ENCODE peak calls at places on chromosomes 7 and 10, in six cellular contexts. One of them, this sample, is unnamed.

GRCh38 chr7:45682836-45683555 is 108.8 kb downstream of the ADCY1 start:
- DNase-seq in neuronal stem cell: no peak
- DNase-seq in IMR-90: no peak
- DNase-seq in H1: no peak
- DNase-seq in mesenchymal stem cell: no peak
- DNase-seq in trophoblast cell: no peak
- DNase-seq in this sample: no peak

GRCh38 chr10:98363188-98363587 is 51.8 kb downstream of the PYROXD2 start:
- DNase-seq in neuronal stem cell: no peak
- DNase-seq in IMR-90: no peak
- DNase-seq in H1: no peak
- DNase-seq in mesenchymal stem cell: no peak
- DNase-seq in trophoblast cell: peak; percentile 55
- DNase-seq in this sample: no peak

GRCh38 chr7:76326646-76327233 is 24.3 kb downstream of the HSPB1 start:
- DNase-seq in neuronal stem cell: no peak
- DNase-seq in IMR-90: peak; percentile 91
- DNase-seq in H1: no peak
- DNase-seq in mesenchymal stem cell: peak; percentile 61
- DNase-seq in trophoblast cell: no peak
- DNase-seq in this sample: no peak

GRCh38 chr10:44659350-44659749 is 251.8 kb upstream of the TMEM72 start:
- DNase-seq in neuronal stem cell: no peak
- DNase-seq in IMR-90: no peak
- DNase-seq in H1: no peak
- DNase-seq in mesenchymal stem cell: no peak
- DNase-seq in trophoblast cell: no peak
- DNase-seq in this sample: no peak

GRCh38 chr7:5417106-5418071 is 6.2 kb downstream of the TNRC18 start:
- DNase-seq in neuronal stem cell: no peak
- DNase-seq in IMR-90: peak; percentile 54
- DNase-seq in H1: no peak
- DNase-seq in mesenchymal stem cell: peak; percentile 81
- DNase-seq in trophoblast cell: peak; percentile 88
- DNase-seq in this sample: no peak

GRCh38 chr10:77416327-77417135 is 221.1 kb downstream of the KCNMA1 start:
- DNase-seq in neuronal stem cell: no peak
- DNase-seq in IMR-90: peak; percentile 88
- DNase-seq in H1: no peak
- DNase-seq in mesenchymal stem cell: peak; percentile 89
- DNase-seq in trophoblast cell: peak; percentile 85
- DNase-seq in this sample: no peak

GRCh38 chr10:42952358-42952757 is 124.5 kb upstream of the RET start:
- DNase-seq in neuronal stem cell: peak; percentile 48
- DNase-seq in IMR-90: no peak
- DNase-seq in H1: peak; percentile 89
- DNase-seq in mesenchymal stem cell: peak; percentile 8
- DNase-seq in trophoblast cell: peak; percentile 68
- DNase-seq in this sample: peak; percentile 92

GRCh38 chr10:131921191-131921590 is 20.4 kb downstream of the PPP2R2D start:
- DNase-seq in neuronal stem cell: no peak
- DNase-seq in IMR-90: no peak
- DNase-seq in H1: no peak
- DNase-seq in mesenchymal stem cell: no peak
- DNase-seq in trophoblast cell: no peak
- DNase-seq in this sample: peak; percentile 63

GRCh38 chr10:125171402-125172316 is 11.3 kb upstream of the CTBP2 start:
- DNase-seq in neuronal stem cell: no peak
- DNase-seq in IMR-90: no peak
- DNase-seq in H1: no peak
- DNase-seq in mesenchymal stem cell: no peak
- DNase-seq in trophoblast cell: no peak
- DNase-seq in this sample: no peak

GRCh38 chr10:133377818-133378250 is 1.2 kb upstream of the PAOX start:
- DNase-seq in neuronal stem cell: no peak
- DNase-seq in IMR-90: no peak
- DNase-seq in H1: no peak
- DNase-seq in mesenchymal stem cell: no peak
- DNase-seq in trophoblast cell: no peak
- DNase-seq in this sample: no peak

GRCh38 chr10:92110039-92110794 is 180.7 kb downstream of the CPEB3 start:
- DNase-seq in neuronal stem cell: no peak
- DNase-seq in IMR-90: peak; percentile 73
- DNase-seq in H1: no peak
- DNase-seq in mesenchymal stem cell: peak; percentile 71
- DNase-seq in trophoblast cell: no peak
- DNase-seq in this sample: no peak

GRCh38 chr7:138854115-138854645 is 56.2 kb upstream of the ATP6V0A4 start:
- DNase-seq in neuronal stem cell: no peak
- DNase-seq in IMR-90: no peak
- DNase-seq in H1: no peak
- DNase-seq in mesenchymal stem cell: no peak
- DNase-seq in trophoblast cell: no peak
- DNase-seq in this sample: no peak

GRCh38 chr10:16916496-16916895 is 99.3 kb upstream of the RSU1 start:
- DNase-seq in neuronal stem cell: no peak
- DNase-seq in IMR-90: no peak
- DNase-seq in H1: no peak
- DNase-seq in mesenchymal stem cell: no peak
- DNase-seq in trophoblast cell: peak; percentile 10
- DNase-seq in this sample: no peak

GRCh38 chr7:116521046-116521664 is 3.7 kb upstream of the CAV1 start:
- DNase-seq in neuronal stem cell: no peak
- DNase-seq in IMR-90: peak; percentile 50
- DNase-seq in H1: no peak
- DNase-seq in mesenchymal stem cell: peak; percentile 60
- DNase-seq in trophoblast cell: peak; percentile 50
- DNase-seq in this sample: no peak

GRCh38 chr7:84108787-84109186 is 85.8 kb downstream of the SEMA3A start:
- DNase-seq in neuronal stem cell: no peak
- DNase-seq in IMR-90: no peak
- DNase-seq in H1: no peak
- DNase-seq in mesenchymal stem cell: no peak
- DNase-seq in trophoblast cell: no peak
- DNase-seq in this sample: no peak

GRCh38 chr7:39172137-39172536 is 194.4 kb downstream of the POU6F2 start:
- DNase-seq in neuronal stem cell: no peak
- DNase-seq in IMR-90: no peak
- DNase-seq in H1: no peak
- DNase-seq in mesenchymal stem cell: no peak
- DNase-seq in trophoblast cell: peak; percentile 27
- DNase-seq in this sample: no peak

GRCh38 chr10:129047585-129047984 is 419.5 kb upstream of the MGMT start:
- DNase-seq in neuronal stem cell: no peak
- DNase-seq in IMR-90: no peak
- DNase-seq in H1: no peak
- DNase-seq in mesenchymal stem cell: no peak
- DNase-seq in trophoblast cell: no peak
- DNase-seq in this sample: no peak

GRCh38 chr7:157013602-157014549 is 3.4 kb upstream of the MNX1 start:
- DNase-seq in neuronal stem cell: no peak
- DNase-seq in IMR-90: no peak
- DNase-seq in H1: peak; percentile 58
- DNase-seq in mesenchymal stem cell: no peak
- DNase-seq in trophoblast cell: no peak
- DNase-seq in this sample: peak; percentile 67

GRCh38 chr10:82477776-82478175 is 602.8 kb downstream of the NRG3 start:
- DNase-seq in neuronal stem cell: no peak
- DNase-seq in IMR-90: no peak
- DNase-seq in H1: no peak
- DNase-seq in mesenchymal stem cell: no peak
- DNase-seq in trophoblast cell: no peak
- DNase-seq in this sample: no peak

GRCh38 chr7:45253368-45253767 is 95.8 kb downstream of the RAMP3 start:
- DNase-seq in neuronal stem cell: no peak
- DNase-seq in IMR-90: no peak
- DNase-seq in H1: no peak
- DNase-seq in mesenchymal stem cell: no peak
- DNase-seq in trophoblast cell: no peak
- DNase-seq in this sample: no peak

GRCh38 chr10:51366044-51366443 is 291.8 kb downstream of the PRKG1 start:
- DNase-seq in neuronal stem cell: no peak
- DNase-seq in IMR-90: no peak
- DNase-seq in H1: no peak
- DNase-seq in mesenchymal stem cell: no peak
- DNase-seq in trophoblast cell: no peak
- DNase-seq in this sample: no peak
- H3K14ac ChIP-seq in neuronal stem cell: no peak overlapping the region
- H3K14ac ChIP-seq in IMR-90: no peak overlapping the region
- H3K14ac ChIP-seq in H1: no peak overlapping the region
- H3K14ac ChIP-seq in mesenchymal stem cell: no peak overlapping the region
- H3K14ac ChIP-seq in trophoblast cell: no peak overlapping the region
- H3K14ac ChIP-seq in this sample: no peak overlapping the region

GRCh38 chr7:30914611-30915601 is 3.3 kb downstream of the AQP1 start:
- DNase-seq in neuronal stem cell: no peak
- DNase-seq in IMR-90: peak; percentile 33
- DNase-seq in H1: no peak
- DNase-seq in mesenchymal stem cell: peak; percentile 69
- DNase-seq in trophoblast cell: peak; percentile 93
- DNase-seq in this sample: no peak

GRCh38 chr7:30916255-30916654 is 4.6 kb downstream of the AQP1 start:
- DNase-seq in neuronal stem cell: no peak
- DNase-seq in IMR-90: no peak
- DNase-seq in H1: no peak
- DNase-seq in mesenchymal stem cell: no peak
- DNase-seq in trophoblast cell: no peak
- DNase-seq in this sample: no peak

GRCh38 chr7:30915751-30916150 is 4.1 kb downstream of the AQP1 start:
- DNase-seq in neuronal stem cell: no peak
- DNase-seq in IMR-90: no peak
- DNase-seq in H1: no peak
- DNase-seq in mesenchymal stem cell: no peak
- DNase-seq in trophoblast cell: no peak
- DNase-seq in this sample: no peak

GRCh38 chr7:30917216-30917893 is 5.7 kb downstream of the AQP1 start:
- DNase-seq in neuronal stem cell: no peak
- DNase-seq in IMR-90: no peak
- DNase-seq in H1: no peak
- DNase-seq in mesenchymal stem cell: no peak
- DNase-seq in trophoblast cell: no peak
- DNase-seq in this sample: no peak

DNA sequence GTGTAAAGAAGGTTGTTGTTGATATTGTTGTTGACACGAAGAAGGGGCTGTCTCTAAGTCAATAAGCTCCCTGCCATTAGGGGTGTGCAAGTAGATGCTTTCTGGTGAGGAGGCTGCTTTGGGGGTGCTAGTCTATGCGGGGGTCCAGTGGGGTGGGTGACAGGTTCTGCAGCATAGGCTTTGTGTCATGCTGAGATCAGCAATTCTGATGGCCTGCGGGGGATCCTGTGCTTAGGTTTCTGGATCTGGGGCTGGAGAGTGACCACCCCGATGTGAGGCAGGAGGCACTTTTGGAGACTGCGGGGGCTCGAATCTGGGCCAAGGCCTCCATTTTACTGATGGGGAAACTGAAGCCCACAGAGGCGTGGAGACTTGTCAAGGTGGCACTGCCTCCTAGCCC is 5.1 kb downstream of the AQP1 start:
- DNase-seq in neuronal stem cell: no peak
- DNase-seq in IMR-90: no peak
- DNase-seq in H1: no peak
- DNase-seq in mesenchymal stem cell: no peak
- DNase-seq in trophoblast cell: no peak
- DNase-seq in this sample: no peak
- H3K4me1 ChIP-seq in neuronal stem cell: no peaks in the 10 kb centered on the region
- H3K4me1 ChIP-seq in IMR-90: peaks cover 11% of the 10 kb centered on the region
- H3K4me1 ChIP-seq in H1: peaks cover 13% of the 10 kb centered on the region
- H3K4me1 ChIP-seq in mesenchymal stem cell: peaks cover 60% of the 10 kb centered on the region
- H3K4me1 ChIP-seq in trophoblast cell: peaks cover 11% of the 10 kb centered on the region
- H3K4me1 ChIP-seq in this sample: no peaks in the 10 kb centered on the region

GRCh38 chr10:88117869-88118632 is 254.6 kb downstream of the PTEN start:
- DNase-seq in neuronal stem cell: no peak
- DNase-seq in IMR-90: no peak
- DNase-seq in H1: no peak
- DNase-seq in mesenchymal stem cell: no peak
- DNase-seq in trophoblast cell: no peak
- DNase-seq in this sample: peak; percentile 41

GRCh38 chr10:88118769-88119559 is 255.5 kb downstream of the PTEN start:
- DNase-seq in neuronal stem cell: no peak
- DNase-seq in IMR-90: no peak
- DNase-seq in H1: no peak
- DNase-seq in mesenchymal stem cell: peak; percentile 43
- DNase-seq in trophoblast cell: peak; percentile 18
- DNase-seq in this sample: no peak

GRCh38 chr10:88122145-88122544 is 258.7 kb downstream of the PTEN start:
- DNase-seq in neuronal stem cell: no peak
- DNase-seq in IMR-90: no peak
- DNase-seq in H1: no peak
- DNase-seq in mesenchymal stem cell: no peak
- DNase-seq in trophoblast cell: no peak
- DNase-seq in this sample: no peak

GRCh38 chr10:88120599-88121333 is 257.3 kb downstream of the PTEN start:
- DNase-seq in neuronal stem cell: no peak
- DNase-seq in IMR-90: no peak
- DNase-seq in H1: no peak
- DNase-seq in mesenchymal stem cell: no peak
- DNase-seq in trophoblast cell: no peak
- DNase-seq in this sample: no peak

DNA sequence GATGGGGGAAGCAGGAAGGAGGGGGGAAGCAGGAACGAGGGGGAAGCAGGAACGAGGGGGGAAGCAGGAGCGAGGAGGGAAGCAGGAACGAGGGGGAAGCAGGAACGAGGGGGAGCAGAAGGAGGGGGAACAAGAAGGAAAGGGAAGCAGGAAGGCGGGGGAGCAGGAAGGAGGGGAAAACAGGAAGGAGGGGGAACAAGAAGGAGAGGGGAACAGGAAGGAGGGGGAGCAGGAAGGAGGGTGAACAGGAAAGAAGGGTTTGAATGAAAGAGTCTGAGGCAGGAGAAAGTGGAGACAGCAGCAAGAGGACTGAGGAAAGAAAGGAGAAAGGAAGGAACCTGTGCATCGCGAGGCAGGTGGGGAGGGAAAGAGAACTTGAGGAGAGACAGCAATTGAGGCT is 256.6 kb downstream of the PTEN start:
- DNase-seq in neuronal stem cell: no peak
- DNase-seq in IMR-90: no peak
- DNase-seq in H1: no peak
- DNase-seq in mesenchymal stem cell: no peak
- DNase-seq in trophoblast cell: no peak
- DNase-seq in this sample: no peak
- H4K91ac ChIP-seq in neuronal stem cell: no peak overlapping the region
- H4K91ac ChIP-seq in IMR-90: no peak overlapping the region
- H4K91ac ChIP-seq in H1: no peak overlapping the region
- H4K91ac ChIP-seq in mesenchymal stem cell: no peak overlapping the region
- H4K91ac ChIP-seq in trophoblast cell: no peak overlapping the region
- H4K91ac ChIP-seq in this sample: no peak overlapping the region

DNA sequence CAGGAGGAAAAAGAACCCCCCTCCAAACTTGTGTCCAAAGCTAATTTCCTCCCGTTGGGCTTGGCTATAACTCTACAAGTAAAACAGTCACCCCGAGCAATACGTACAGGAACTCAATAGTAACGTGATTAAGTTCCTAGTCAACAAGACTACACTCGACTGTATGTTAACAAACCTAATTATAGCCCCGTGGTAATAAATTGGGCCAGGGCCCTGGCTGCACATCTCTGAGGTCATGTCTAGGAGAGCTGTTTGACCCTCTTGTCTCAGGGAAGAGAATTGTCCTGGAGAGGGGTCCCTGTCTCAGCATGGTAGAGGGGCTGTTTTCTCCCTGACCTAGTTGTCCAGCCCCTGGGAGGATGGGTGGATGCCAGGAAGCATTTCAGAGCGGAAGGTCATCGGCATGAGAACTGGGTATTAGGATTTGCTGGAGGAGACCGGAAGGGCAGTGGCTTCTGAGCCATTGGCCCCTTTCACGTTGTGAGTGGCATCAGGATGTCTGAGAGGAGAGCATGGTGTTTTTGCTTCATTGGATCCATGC is 60.2 kb upstream of the COMTD1 start:
- DNase-seq in neuronal stem cell: no peak
- DNase-seq in IMR-90: peak; percentile 21
- DNase-seq in H1: no peak
- DNase-seq in mesenchymal stem cell: peak; percentile 58
- DNase-seq in trophoblast cell: no peak
- DNase-seq in this sample: no peak
- H3K14ac ChIP-seq in neuronal stem cell: no peak overlapping the region
- H3K14ac ChIP-seq in IMR-90: peak overlapping the region; percentile 26
- H3K14ac ChIP-seq in H1: no peak overlapping the region
- H3K14ac ChIP-seq in mesenchymal stem cell: no peak overlapping the region
- H3K14ac ChIP-seq in trophoblast cell: peak overlapping the region; percentile 2
- H3K14ac ChIP-seq in this sample: no peak overlapping the region

This sample was measured in H9.